ENCODE peak calls at places on chromosomes 5 and 9, in five cellular contexts. V, A, N, O and W are unnamed samples. For H3K4me1 and H3K9me3, the result is how much of the 10 kb centered on the place peaks cover.

GRCh38 chr5:169147542-169147941 is 153.4 kb downstream of the SLIT3 start:
- DNase-seq in V (no peak), O (no peak), A (no peak), N (no peak), W (no peak)

GRCh38 chr9:81266674-81267073 is 422.7 kb downstream of the TLE1 start:
- DNase-seq in A (no peak), V (no peak), N (peak), O (peak), W (no peak)

GRCh38 chr5:158641016-158641415 is 458.7 kb downstream of the EBF1 start:
- DNase-seq in A (no peak), V (no peak), O (no peak), N (no peak), W (no peak)

GRCh38 chr9:92140074-92140753 is 25.0 kb upstream of the SPTLC1 start:
- DNase-seq in A (peak), V (peak), N (peak), O (peak), W (no peak)

GRCh38 chr9:136760424-136760823 is 2.4 kb upstream of the LCN8 start:
- DNase-seq in N (no peak), O (no peak), A (no peak), V (no peak), W (no peak)

GRCh38 chr5:172163346-172163745 is 24.7 kb downstream of the STK10 start:
- DNase-seq in O (peak), A (no peak), V (no peak), N (no peak), W (no peak)

GRCh38 chr9:29285818-29286217 is 1712.5 kb upstream of the C9orf72 start:
- DNase-seq in A (peak), O (no peak), V (no peak), N (peak), W (no peak)

GRCh38 chr5:66841264-66841663 is 245.1 kb downstream of the MAST4 start:
- DNase-seq in A (peak), N (no peak), O (no peak), V (no peak), W (no peak)

GRCh38 chr9:6877671-6878161 is 119.9 kb downstream of the KDM4C start:
- DNase-seq in O (peak), N (no peak), A (no peak), V (no peak), W (no peak)

GRCh38 chr9:34581318-34581717 is 8.2 kb downstream of the CNTFR start:
- DNase-seq in O (no peak), V (no peak), N (no peak), A (no peak), W (no peak)

GRCh38 chr5:56525117-56525516 is 290.2 kb upstream of the MAP3K1 start:
- DNase-seq in A (no peak), V (no peak), N (peak), O (peak), W (peak)

GRCh38 chr9:126391713-126392661 is 65.4 kb downstream of the MVB12B start:
- DNase-seq in O (no peak), V (no peak), N (no peak), A (no peak), W (no peak)

GRCh38 chr9:113828211-113828610 is 47.9 kb upstream of the ZNF618 start:
- DNase-seq in A (no peak), N (peak), V (no peak), O (peak), W (no peak)

GRCh38 chr9:14271078-14271673 is 42.8 kb downstream of the NFIB start:
- DNase-seq in N (peak), V (no peak), A (no peak), O (peak), W (no peak)

GRCh38 chr5:158716668-158717067 is 383.0 kb downstream of the EBF1 start:
- DNase-seq in N (no peak), V (no peak), A (no peak), O (no peak), W (no peak)

GRCh38 chr5:18270635-18271338 is 636.5 kb downstream of the TAF11L14 start:
- DNase-seq in O (no peak), A (no peak), N (no peak), V (no peak), W (no peak)

GRCh38 chr5:165723931-165724330 is 2218.5 kb downstream of the MAT2B start:
- DNase-seq in A (no peak), O (no peak), N (no peak), V (no peak), W (no peak)

GRCh38 chr5:90329911-90330310 is 79.6 kb downstream of the CETN3 start:
- DNase-seq in A (no peak), V (no peak), O (no peak), N (no peak), W (no peak)

GRCh38 chr9:37645903-37646506 is 4.7 kb upstream of the FRMPD1 start:
- DNase-seq in N (no peak), O (no peak), A (no peak), V (no peak), W (no peak)

GRCh38 chr9:37653385-37653784 is 2.6 kb downstream of the FRMPD1 start:
- DNase-seq in N (no peak), A (no peak), O (no peak), V (no peak), W (no peak)

GRCh38 chr9:37650873-37651768 is at the start of gene FRMPD1:
- DNase-seq in A (peak), O (peak), V (peak), N (peak), W (no peak)

GRCh38 chr9:37650299-37650872 is 368 bp upstream of the FRMPD1 start:
- DNase-seq in O (no peak), V (no peak), A (no peak), N (no peak), W (no peak)
- H3K4me3 ChIP-seq in O (peak), V (no peak), A (peak), N (no peak), W (peak)

DNA sequence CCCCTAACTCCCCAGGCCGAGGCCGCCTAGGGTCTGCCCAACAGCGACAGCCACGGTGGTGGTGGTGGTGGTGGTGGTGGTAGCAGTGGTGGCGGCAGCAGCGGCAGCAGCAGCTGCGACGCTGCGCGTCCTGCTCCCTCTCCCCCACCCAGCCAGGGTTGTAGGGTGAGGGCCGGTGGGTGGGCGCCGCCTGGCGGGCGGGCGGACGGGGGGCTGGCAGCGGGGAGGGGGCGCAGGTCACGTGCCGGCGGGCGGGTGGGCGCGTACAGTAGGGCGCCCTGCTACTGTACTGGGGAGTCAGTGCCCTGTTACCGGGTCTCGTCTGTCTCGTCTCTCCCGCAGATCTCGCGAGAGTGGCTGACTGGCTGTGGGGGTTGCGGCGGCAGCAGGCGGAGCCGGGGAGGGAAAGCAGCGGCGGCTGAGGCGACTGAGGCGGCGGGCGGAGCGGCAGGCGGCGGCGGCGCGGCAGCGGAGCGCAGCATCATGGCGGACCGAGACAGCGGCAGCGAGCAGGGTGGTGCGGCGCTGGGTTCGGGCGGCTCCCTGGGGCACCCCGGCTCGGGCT is at the start of gene PURA:
- DNase-seq in N (peak), A (peak), O (peak), V (peak), W (peak)
- H3K4me1 ChIP-seq in N (under half), A (under half), O (under half), V (half or more), W (half or more)

DNA sequence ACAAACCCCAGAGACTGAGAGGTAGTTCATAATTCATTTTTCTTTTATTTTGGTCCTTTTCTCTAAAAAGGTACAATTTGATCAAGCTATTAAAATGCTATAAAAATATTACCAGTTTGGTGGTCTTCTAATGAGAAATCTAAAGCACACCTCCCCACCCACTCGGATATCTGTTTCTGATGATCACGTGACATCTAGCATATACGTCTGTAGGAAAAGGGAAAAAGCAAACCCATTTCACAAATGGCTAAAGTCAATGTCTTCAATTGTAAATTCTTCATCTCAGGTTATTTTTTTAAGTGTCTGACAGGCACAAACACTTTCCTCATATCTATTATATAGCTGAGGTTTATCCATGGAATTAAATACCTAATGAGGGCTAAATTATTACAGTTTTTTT is 18.9 kb downstream of the ZNF354A start:
- DNase-seq in N (no peak), O (no peak), V (no peak), A (no peak), W (no peak)
- H3K9me3 ChIP-seq in N (under half), O (half or more), V (half or more), A (half or more), W (half or more)

DNA sequence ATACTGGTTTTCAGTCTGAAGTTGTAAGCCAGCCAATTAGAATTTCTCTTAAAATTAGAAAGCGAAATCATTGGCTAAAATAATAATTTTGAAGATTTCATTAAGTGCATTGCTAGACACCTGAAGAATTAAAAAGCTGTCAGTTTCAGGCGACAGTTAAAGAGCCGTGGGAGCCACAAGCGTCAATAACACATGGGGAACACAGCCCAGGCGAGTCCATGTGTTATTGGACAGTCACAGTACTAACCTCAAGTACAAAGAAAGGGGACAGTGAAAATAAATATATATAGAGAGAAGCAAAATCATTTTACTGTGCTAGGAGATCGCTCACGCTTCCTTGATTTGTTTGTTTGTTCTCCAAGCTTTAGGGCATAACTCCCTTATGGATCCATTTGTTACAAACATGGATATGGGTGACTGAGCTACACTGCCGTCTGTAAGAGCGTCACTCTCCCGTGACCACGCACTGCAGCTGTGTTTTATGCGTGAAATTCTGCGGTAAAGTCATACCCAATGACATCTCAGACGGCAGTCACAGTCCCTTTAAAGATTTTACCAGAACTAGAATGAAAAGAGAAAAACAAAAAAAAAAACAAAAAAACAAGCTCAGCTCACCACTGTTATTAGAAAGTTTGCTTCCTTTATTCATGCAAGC is 83.2 kb downstream of the USP20 start:
- DNase-seq in N (no peak), V (no peak), A (no peak), O (no peak), W (no peak)
- H3K4me3 ChIP-seq in N (no peak), V (no peak), A (no peak), O (no peak), W (no peak)

GRCh38 chr5:72163349-72163983 is 56.2 kb downstream of the MAP1B start:
- DNase-seq in O (no peak), V (no peak), A (no peak), N (no peak), W (no peak)

GRCh38 chr5:72159501-72159911 is 52.2 kb downstream of the MAP1B start:
- DNase-seq in O (peak), V (no peak), A (no peak), N (no peak), W (no peak)

GRCh38 chr5:72160959-72161358 is 53.7 kb downstream of the MAP1B start:
- DNase-seq in N (no peak), A (no peak), O (peak), V (no peak), W (no peak)

GRCh38 chr5:72160299-72160698 is 53.0 kb downstream of the MAP1B start:
- DNase-seq in V (no peak), O (peak), A (no peak), N (peak), W (no peak)

DNA sequence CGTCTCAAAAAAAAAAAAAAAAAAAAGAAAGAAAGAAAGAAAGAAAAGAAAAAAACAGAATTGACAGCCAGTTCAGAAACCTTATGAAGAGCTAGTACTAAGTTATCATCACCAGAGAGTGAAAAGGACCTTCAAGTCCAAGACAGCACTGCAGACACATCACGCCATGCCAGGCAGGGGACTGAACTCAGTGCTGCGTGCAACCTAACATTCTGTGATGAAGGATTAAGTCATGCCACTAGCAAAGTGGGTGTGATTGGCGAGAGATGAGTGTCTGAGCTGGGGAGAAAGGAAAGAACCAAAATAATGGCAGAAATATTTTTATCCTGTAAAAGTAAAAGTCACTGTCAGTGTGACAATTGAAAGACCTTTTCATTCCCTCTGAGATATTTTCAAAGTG is 54.7 kb downstream of the MAP1B start:
- DNase-seq in N (no peak), O (no peak), V (no peak), A (no peak), W (no peak)
- H3K4me1 ChIP-seq in N (under half), O (under half), V (under half), A (under half), W (half or more)

GRCh38 chr5:2190549-2190948 is 307.8 kb upstream of the IRX4 start:
- DNase-seq in N (no peak), V (no peak), O (no peak), A (no peak), W (no peak)
- H3K9me3 ChIP-seq in N (under half), V (under half), O (under half), A (under half), W (under half)

GRCh38 chr9:37297592-37297991 is 124.9 kb upstream of the GRHPR start:
- DNase-seq in O (no peak), V (no peak), N (no peak), A (no peak), W (no peak)
- H3K4me3 ChIP-seq in O (no peak), V (no peak), N (no peak), A (no peak), W (no peak)

GRCh38 chr5:55037046-55037771 is 13.2 kb downstream of the GZMK start:
- DNase-seq in N (peak), O (no peak), A (peak), V (peak), W (no peak)

GRCh38 chr5:55037816-55038379 is 13.8 kb downstream of the GZMK start:
- DNase-seq in V (no peak), N (no peak), A (no peak), O (no peak), W (no peak)

GRCh38 chr5:55033568-55033967 is 9.5 kb downstream of the GZMK start:
- DNase-seq in N (no peak), V (no peak), O (no peak), A (no peak), W (no peak)

GRCh38 chr5:55036477-55036876 is 12.4 kb downstream of the GZMK start:
- DNase-seq in V (no peak), O (peak), A (no peak), N (peak), W (no peak)

GRCh38 chr5:55035480-55035879 is 11.4 kb downstream of the GZMK start:
- DNase-seq in N (no peak), A (no peak), V (no peak), O (no peak), W (no peak)
- H3K4me1 ChIP-seq in N (under half), A (under half), V (under half), O (under half), W (under half)

DNA sequence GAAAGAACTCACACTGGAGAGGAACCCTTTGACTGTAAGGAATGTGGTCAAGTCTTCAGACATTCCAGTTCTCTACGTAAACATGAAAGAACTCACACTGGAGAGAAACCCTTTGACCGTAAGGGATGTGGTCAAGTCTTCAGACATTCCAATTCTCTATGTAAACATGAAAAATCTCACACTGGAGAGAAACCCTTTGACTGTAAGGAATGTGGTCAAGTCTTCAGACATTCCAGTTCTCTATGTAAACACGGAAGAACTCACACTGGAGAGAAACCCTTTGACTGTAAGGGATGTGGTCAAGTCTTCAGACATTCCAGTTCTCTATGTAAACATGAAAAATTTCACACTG is 32.6 kb downstream of the MAPK9 start:
- DNase-seq in N (peak), A (no peak), V (no peak), O (peak), W (no peak)
- H3K9me3 ChIP-seq in N (under half), A (half or more), V (half or more), O (half or more), W (half or more)